ENCODE peak calls at places on chromosomes 2 and 18, in nine cellular contexts. M is astrocyte, D is upper lobe of right lung, H is adrenal gland, V is H7, L is IMR-90, A is lower leg skin, F is astrocyte of the spinal cord, P is psoas muscle. U is an unnamed sample.

GRCh38 chr18:31248783-31249521 is 69.0 kb upstream of the DSG1 start:
- DNase-seq in A (no peak), V (no peak), H (no peak), L (peak), F (peak), M (peak), P (no peak), D (no peak), U (no peak)

GRCh38 chr2:182496596-182496995 is 69.8 kb upstream of the PDE1A start:
- DNase-seq in F (no peak), H (no peak), D (no peak), L (no peak), M (no peak), A (no peak), P (no peak), V (peak), U (no peak)

GRCh38 chr2:71530246-71530986 is 77.1 kb downstream of the DYSF start:
- DNase-seq in D (peak), A (no peak), L (peak), H (no peak), M (peak), F (peak), V (peak), P (no peak), U (peak)

GRCh38 chr2:231172020-231172419 is 26.4 kb upstream of the ARMC9 start:
- DNase-seq in L (no peak), D (no peak), V (no peak), P (no peak), M (peak), F (no peak), A (no peak), H (peak), U (no peak)

GRCh38 chr2:137000790-137001189 is 235.4 kb downstream of the THSD7B start:
- DNase-seq in M (no peak), A (no peak), H (no peak), F (no peak), D (no peak), L (no peak), V (no peak), P (no peak), U (no peak)

GRCh38 chr2:229445501-229446294 is 174.6 kb upstream of the PID1 start:
- DNase-seq in H (peak), P (peak), D (no peak), A (peak), F (peak), M (peak), V (no peak), L (peak), U (peak)

GRCh38 chr18:68679531-68679930 is 35.4 kb downstream of the TMX3 start:
- DNase-seq in M (peak), L (peak), H (no peak), V (no peak), D (no peak), P (no peak), F (no peak), A (no peak), U (no peak)

GRCh38 chr2:191617589-191617988 is 60.3 kb upstream of the NABP1 start:
- DNase-seq in D (no peak), F (no peak), P (no peak), A (no peak), H (no peak), V (no peak), M (no peak), L (no peak), U (no peak)

GRCh38 chr2:96209729-96210085 is 1.1 kb upstream of the STARD7 start:
- DNase-seq in V (no peak), A (no peak), D (no peak), P (no peak), H (no peak), M (no peak), L (no peak), F (no peak), U (no peak)
- H3K4me3 ChIP-seq in V (peak), A (no peak), D (peak), P (peak), H (no peak), M (peak), L (no peak), F (peak), U (peak)

GRCh38 chr18:54532222-54532621 is 58.8 kb upstream of the DYNAP start:
- DNase-seq in F (no peak), M (no peak), L (no peak), A (no peak), D (no peak), H (no peak), P (no peak), V (no peak), U (no peak)

GRCh38 chr18:54532962-54533361 is 58.1 kb upstream of the DYNAP start:
- DNase-seq in L (no peak), F (no peak), M (no peak), D (no peak), P (no peak), H (no peak), A (no peak), V (no peak), U (no peak)

GRCh38 chr18:54529444-54529843 is 61.6 kb upstream of the DYNAP start:
- DNase-seq in D (no peak), P (no peak), V (peak), M (no peak), H (no peak), F (no peak), L (no peak), A (no peak), U (no peak)

GRCh38 chr18:54530285-54530684 is 60.8 kb upstream of the DYNAP start:
- DNase-seq in V (no peak), L (no peak), P (no peak), A (no peak), D (no peak), F (no peak), H (no peak), M (no peak), U (no peak)

DNA sequence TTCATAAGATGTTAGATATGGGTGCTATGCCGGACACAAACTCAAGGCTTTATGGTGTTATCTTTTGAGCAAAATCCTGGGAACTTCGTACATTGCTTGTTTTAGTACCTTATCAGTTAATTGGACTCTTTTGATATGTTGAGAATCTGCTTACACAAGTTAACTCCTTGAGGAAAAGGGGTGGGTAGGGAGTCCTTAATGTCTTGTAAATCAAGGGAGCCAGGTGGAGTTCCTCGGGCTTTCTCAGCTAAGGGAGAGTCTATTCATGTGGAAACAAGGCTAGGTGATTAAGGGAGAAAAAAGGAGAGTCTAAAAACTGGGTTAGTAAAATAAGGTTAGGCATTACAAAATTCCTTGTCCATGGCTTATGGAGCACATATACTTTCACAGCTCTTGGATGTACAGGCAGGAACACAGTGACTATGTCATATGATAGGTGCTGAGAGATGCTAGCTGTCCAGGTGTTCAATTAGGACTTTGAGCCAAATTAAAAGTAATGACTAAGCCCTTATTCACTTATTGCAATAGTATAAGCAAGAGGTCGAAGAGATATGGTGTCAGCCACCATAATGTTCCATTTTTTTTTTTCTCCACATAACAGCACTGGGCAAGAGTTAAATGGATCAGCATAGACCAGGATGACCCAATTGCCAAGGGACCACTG is 59.5 kb upstream of the DYNAP start:
- DNase-seq in P (no peak), F (no peak), D (no peak), L (no peak), H (no peak), V (no peak), M (no peak), A (no peak), U (no peak)
- H3K4me3 ChIP-seq in P (no peak), F (no peak), D (no peak), L (no peak), H (no peak), V (no peak), M (no peak), A (no peak), U (no peak)

GRCh38 chr2:203547356-203547755 is 12.3 kb upstream of the RAPH1 start:
- DNase-seq in P (no peak), H (no peak), F (no peak), V (no peak), D (no peak), L (no peak), M (no peak), A (no peak), U (no peak)

GRCh38 chr2:203549406-203549805 is 14.3 kb upstream of the RAPH1 start:
- DNase-seq in M (peak), D (no peak), L (peak), F (no peak), V (no peak), P (no peak), A (no peak), H (no peak), U (no peak)

GRCh38 chr2:203551653-203552250 is 16.7 kb upstream of the RAPH1 start:
- DNase-seq in P (no peak), L (peak), V (no peak), M (peak), A (no peak), D (no peak), H (peak), F (no peak), U (no peak)

GRCh38 chr2:203544402-203544801 is 9.3 kb upstream of the RAPH1 start:
- DNase-seq in M (no peak), L (no peak), P (no peak), F (no peak), V (no peak), A (no peak), D (no peak), H (no peak), U (no peak)

DNA sequence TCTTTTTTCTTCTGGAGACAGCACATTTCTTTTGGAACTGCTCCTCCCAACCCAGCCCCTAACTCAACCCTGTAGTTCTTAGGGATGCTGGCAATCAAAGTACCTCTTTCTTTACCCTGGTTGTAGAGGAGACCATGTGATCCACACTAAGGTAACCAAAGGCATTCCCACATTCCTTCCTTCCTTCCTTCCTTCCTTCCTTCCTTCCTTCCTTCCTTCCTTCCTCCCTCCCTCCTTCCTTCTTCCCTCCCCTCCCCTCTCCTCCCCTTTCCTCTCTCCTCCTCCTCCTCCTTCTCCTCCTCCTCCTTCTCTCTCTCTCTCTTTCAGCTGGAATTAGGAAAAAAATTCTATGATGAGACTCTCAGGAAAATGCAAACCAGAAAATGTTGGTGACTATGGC is 13.8 kb upstream of the RAPH1 start:
- DNase-seq in P (no peak), A (no peak), H (no peak), D (no peak), L (no peak), M (no peak), F (no peak), V (no peak), U (no peak)
- H3K4me3 ChIP-seq in P (no peak), A (no peak), H (no peak), D (no peak), L (no peak), M (no peak), F (no peak), V (no peak), U (no peak)

DNA sequence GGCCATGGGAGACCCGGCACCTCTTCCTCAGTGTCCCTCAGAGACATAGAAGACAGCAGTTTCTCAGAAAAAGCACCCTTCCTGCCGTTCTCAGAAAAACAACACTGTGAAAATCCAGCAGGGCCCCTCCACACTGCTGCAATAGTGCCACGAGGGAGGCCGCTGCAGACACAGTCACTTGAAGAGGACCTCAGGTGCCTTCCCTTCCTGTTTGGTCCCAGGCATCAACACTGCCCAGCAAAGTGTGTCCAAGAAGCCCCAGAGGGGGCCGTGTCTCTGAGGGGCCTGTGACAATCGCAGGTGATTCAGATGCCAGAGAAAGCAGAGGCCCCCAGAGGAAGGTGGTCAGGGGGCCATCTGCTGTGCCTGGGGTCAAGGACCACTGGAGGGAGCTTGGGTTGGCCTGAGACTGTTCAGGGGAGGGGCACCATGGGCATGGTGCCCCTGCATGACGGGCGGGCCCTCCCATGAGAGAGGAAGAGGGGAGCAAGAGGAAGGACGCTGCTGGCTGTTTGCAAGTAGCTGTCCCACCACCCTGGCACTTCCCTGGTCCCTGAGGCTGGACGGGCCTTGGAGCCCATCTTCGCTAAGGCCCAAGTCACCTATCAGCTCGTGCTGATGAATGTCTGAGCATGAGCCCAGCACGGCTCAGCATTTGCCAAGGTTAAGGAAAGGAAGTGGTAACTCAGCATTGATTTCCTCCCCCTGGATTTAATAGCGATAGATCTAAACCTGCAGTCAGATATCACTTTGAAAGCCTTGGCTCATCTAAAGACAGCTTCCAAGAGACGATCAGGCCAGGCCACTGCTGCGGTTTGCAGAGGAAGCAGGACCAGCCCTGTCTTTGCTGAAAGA is 9.1 kb downstream of the TWIST2 start:
- DNase-seq in A (no peak), D (no peak), H (no peak), F (no peak), M (no peak), L (no peak), P (no peak), V (peak), U (no peak)
- H3K4me3 ChIP-seq in A (no peak), D (no peak), H (no peak), F (no peak), M (no peak), L (no peak), P (no peak), V (no peak), U (no peak)

DNA sequence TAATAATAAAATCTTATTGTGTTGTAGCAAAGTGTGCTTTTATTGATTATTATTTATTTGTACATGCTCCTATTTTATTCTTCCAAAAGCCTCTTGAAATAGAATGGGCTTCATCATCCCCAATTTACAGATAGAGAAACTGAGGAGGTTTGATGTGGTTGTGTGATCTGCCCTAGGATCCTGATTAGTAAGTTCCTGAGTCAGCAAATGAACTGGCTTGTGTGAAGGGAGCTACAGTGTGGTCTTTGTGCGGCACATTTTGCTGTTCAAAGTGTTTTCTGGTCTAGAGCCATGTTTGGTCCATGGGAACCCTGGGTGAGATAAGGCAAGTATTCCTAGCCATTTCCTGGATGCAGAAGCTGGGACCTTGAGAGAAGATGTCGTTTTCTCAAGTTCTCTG is 326.9 kb downstream of the MEIS1 start:
- DNase-seq in L (no peak), H (no peak), D (no peak), V (no peak), A (no peak), M (no peak), F (no peak), P (no peak), U (no peak)
- H3K4me3 ChIP-seq in L (no peak), H (no peak), D (no peak), V (no peak), A (no peak), M (no peak), F (no peak), P (no peak), U (no peak)

GRCh38 chr2:241002275-241003046 is 4.0 kb downstream of the SNED1 start:
- DNase-seq in H (no peak), P (no peak), L (no peak), M (no peak), D (no peak), V (no peak), A (peak), F (no peak), U (no peak)

GRCh38 chr2:240999001-240999791 is 778 bp downstream of the SNED1 start:
- DNase-seq in L (no peak), A (peak), F (no peak), H (peak), D (peak), M (no peak), P (peak), V (peak), U (peak)

GRCh38 chr2:241001413-241002274 is 3.2 kb downstream of the SNED1 start:
- DNase-seq in P (peak), H (no peak), L (no peak), A (peak), D (peak), V (no peak), F (no peak), M (no peak), U (peak)

GRCh38 chr2:240999873-241000541 is 1.6 kb downstream of the SNED1 start:
- DNase-seq in A (peak), L (no peak), V (no peak), M (no peak), P (no peak), H (no peak), D (peak), F (no peak), U (peak)

GRCh38 chr2:241000831-241001321 is 2.5 kb downstream of the SNED1 start:
- DNase-seq in L (no peak), P (no peak), A (peak), D (peak), F (no peak), V (no peak), H (no peak), M (no peak), U (peak)
- H3K4me3 ChIP-seq in L (no peak), P (peak), A (no peak), D (peak), F (peak), V (no peak), H (no peak), M (no peak), U (no peak)

GRCh38 chr2:145007673-145008263 is 487.8 kb upstream of the ZEB2 start:
- DNase-seq in D (no peak), L (peak), P (no peak), F (peak), M (peak), A (no peak), H (no peak), V (no peak), U (no peak)
- H3K4me3 ChIP-seq in D (no peak), L (no peak), P (no peak), F (no peak), M (peak), A (no peak), H (no peak), V (no peak), U (peak)